ENCODE peak calls at places on chromosomes 7 and 10, in four cellular contexts. C is esophagus squamous epithelium, J is right lobe of liver, L is Panc1. G is an unnamed sample.

GRCh38 chr7:74287303-74288033 is 1.7 kb upstream of the CLIP2 start:
- DNase-seq in C (no peak), J (no peak), L (no peak), G (no peak)

GRCh38 chr7:156927571-156928405 is 21.7 kb upstream of the NOM1 start:
- DNase-seq in C (no peak), J (no peak), L (no peak), G (no peak)

GRCh38 chr10:80192553-80192952 is 12.8 kb downstream of the ANXA11 start:
- DNase-seq in C (no peak), J (no peak), L (no peak), G (no peak)

GRCh38 chr10:94183666-94184264 is 179.0 kb downstream of the NOC3L start:
- DNase-seq in C (no peak), J (no peak), L (no peak), G (no peak)

GRCh38 chr10:3107426-3107961 is 40.1 kb downstream of the PFKP start:
- DNase-seq in C (no peak), J (peak; percentile 84), L (no peak), G (peak; percentile 90)

GRCh38 chr7:151665363-151665762 is 145.7 kb upstream of the RHEB start:
- DNase-seq in C (no peak), J (no peak), L (no peak), G (no peak)

GRCh38 chr7:91465595-91466061 is 201.4 kb downstream of the FZD1 start:
- DNase-seq in C (no peak), J (no peak), L (no peak), G (no peak)

GRCh38 chr10:79979310-79979972 is 30.5 kb upstream of the SFTPD start:
- DNase-seq in C (no peak), J (no peak), L (no peak), G (no peak)

GRCh38 chr10:125035136-125035535 is 93.2 kb downstream of the ZRANB1 start:
- DNase-seq in C (no peak), J (no peak), L (no peak), G (no peak)

GRCh38 chr7:91940171-91940570 is 491 bp upstream of the AKAP9 start:
- DNase-seq in C (no peak), J (no peak), L (no peak), G (no peak)

GRCh38 chr7:99543081-99543671 is 8.7 kb downstream of the FAM200A start:
- DNase-seq in C (no peak), J (no peak), L (no peak), G (no peak)

GRCh38 chr7:99540542-99540941 is 11.4 kb downstream of the FAM200A start:
- DNase-seq in C (no peak), J (no peak), L (no peak), G (no peak)

GRCh38 chr7:99541212-99541611 is 10.7 kb downstream of the FAM200A start:
- DNase-seq in C (no peak), J (no peak), L (no peak), G (no peak)

GRCh38 chr7:99535667-99536066 is 16.2 kb downstream of the FAM200A start:
- DNase-seq in C (no peak), J (no peak), L (no peak), G (no peak)

GRCh38 chr7:99539213-99539811 is 12.6 kb downstream of the FAM200A start:
- DNase-seq in C (no peak), J (no peak), L (no peak), G (no peak)
- TF ChIP-seq CTCF in C (no peak), J (no peak), L (no peak), G (no peak)

GRCh38 chr7:49639808-49640207 is 133.6 kb upstream of the VWC2 start:
- DNase-seq in C (no peak), J (no peak), L (no peak), G (no peak)

GRCh38 chr7:49635800-49636199 is 137.6 kb upstream of the VWC2 start:
- DNase-seq in C (no peak), J (no peak), L (no peak), G (no peak)

GRCh38 chr7:49643321-49643720 is 130.1 kb upstream of the VWC2 start:
- DNase-seq in C (no peak), J (no peak), L (no peak), G (no peak)

GRCh38 chr7:49639068-49639593 is 134.3 kb upstream of the VWC2 start:
- DNase-seq in C (no peak), J (no peak), L (no peak), G (no peak)

GRCh38 chr7:49638166-49638565 is 135.3 kb upstream of the VWC2 start:
- DNase-seq in C (no peak), J (no peak), L (no peak), G (no peak)
- TF ChIP-seq CTCF in C (peak; percentile 14), J (no peak), L (no peak), G (no peak)

GRCh38 chr7:23298141-23298851 is 843 bp upstream of the MALSU1 start:
- DNase-seq in C (no peak), J (no peak), L (no peak), G (no peak)

GRCh38 chr7:23299770-23300300 is 696 bp downstream of the MALSU1 start:
- DNase-seq in C (no peak), J (no peak), L (no peak), G (no peak)

GRCh38 chr7:23295401-23295697 is 3.8 kb upstream of the MALSU1 start:
- DNase-seq in C (no peak), J (no peak), L (no peak), G (no peak)

GRCh38 chr7:23294549-23295400 is 4.4 kb upstream of the MALSU1 start:
- DNase-seq in C (no peak), J (peak; percentile 43), L (no peak), G (no peak)

DNA sequence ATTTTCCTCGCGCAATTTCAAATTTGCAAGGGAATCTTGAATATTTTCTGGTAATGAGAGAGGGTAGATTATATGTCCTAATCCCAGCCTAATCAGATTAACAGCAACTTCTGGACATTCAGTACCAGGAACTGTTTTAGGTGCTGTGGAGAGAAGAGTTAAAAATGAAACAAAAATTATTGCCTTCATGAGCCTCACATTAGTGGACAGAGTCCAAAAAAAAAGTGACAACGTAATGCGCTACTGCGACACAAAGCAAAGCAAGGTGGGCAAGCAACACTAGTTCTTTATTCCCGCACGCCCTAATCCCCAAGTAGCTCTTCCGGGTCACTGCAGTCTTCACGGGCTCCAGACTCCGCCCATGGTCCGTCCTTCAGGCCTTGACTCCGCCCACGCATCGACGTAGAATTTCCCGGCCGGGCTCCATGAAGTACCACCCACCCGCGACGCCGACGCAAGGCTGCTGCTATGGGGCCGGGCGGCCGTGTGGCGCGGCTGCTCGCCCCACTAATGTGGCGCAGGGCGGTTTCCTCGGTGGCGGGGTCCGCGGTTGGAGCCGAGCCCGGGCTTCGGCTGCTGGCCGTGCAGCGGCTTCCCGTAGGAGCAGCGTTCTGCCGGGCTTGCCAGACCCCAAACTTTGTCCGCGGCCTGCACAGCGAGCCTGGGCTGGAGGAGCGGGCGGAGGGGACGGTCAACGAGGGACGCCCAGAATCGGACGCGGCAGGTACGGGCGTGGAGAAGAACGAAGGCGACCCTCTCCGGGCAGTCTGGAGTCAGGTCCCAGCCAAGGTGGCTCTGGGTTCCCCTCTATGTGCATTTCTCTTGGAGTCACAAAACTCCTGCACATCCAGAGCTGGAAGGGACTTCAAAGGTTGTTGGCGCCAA is at the start of gene MALSU1:
- DNase-seq in C (peak; percentile 83), J (peak; percentile 97), L (peak; percentile 94), G (peak; percentile 98)
- TF ChIP-seq CTCF in C (no peak), J (no peak), L (no peak), G (no peak)

GRCh38 chr7:108459922-108460551 is 3.8 kb upstream of the NRCAM start:
- DNase-seq in C (no peak), J (no peak), L (no peak), G (no peak)
- TF ChIP-seq CTCF in C (peak; percentile 51), J (peak; percentile 48), L (peak; percentile 56), G (peak; percentile 84)

GRCh38 chr7:107213193-107213788 is 44.5 kb downstream of the HBP1 start:
- DNase-seq in C (no peak), J (no peak), L (no peak), G (no peak)
- TF ChIP-seq CTCF in C (no peak), J (no peak), L (no peak), G (no peak)

GRCh38 chr10:93098816-93099215 is 25.1 kb downstream of the CYP26A1 start:
- DNase-seq in C (no peak), J (no peak), L (no peak), G (no peak)

GRCh38 chr10:93091960-93092359 is 18.3 kb downstream of the CYP26A1 start:
- DNase-seq in C (no peak), J (no peak), L (no peak), G (no peak)

GRCh38 chr10:93096901-93097300 is 23.2 kb downstream of the CYP26A1 start:
- DNase-seq in C (no peak), J (no peak), L (no peak), G (no peak)

GRCh38 chr10:93097386-93097785 is 23.7 kb downstream of the CYP26A1 start:
- DNase-seq in C (no peak), J (no peak), L (no peak), G (no peak)

GRCh38 chr10:93095225-93095624 is 21.5 kb downstream of the CYP26A1 start:
- DNase-seq in C (no peak), J (no peak), L (no peak), G (no peak)
- TF ChIP-seq CTCF in C (no peak), J (no peak), L (no peak), G (no peak)